ENCODE peak calls at places on chromosomes 1 and 21, in five cellular contexts. L, O, R, Q and B are unnamed samples.

GRCh38 chr21:24188511-24188910 is 1418.8 kb downstream of the MRPL39 start:
- DNase-seq in L (no peak), O (no peak), R (no peak), Q (no peak), B (no peak)

GRCh38 chr1:10865518-10866313 is 69.3 kb upstream of the CASZ1 start:
- DNase-seq in L (no peak), O (no peak), R (no peak), Q (no peak), B (no peak)

GRCh38 chr1:159924025-159924790 is 1.1 kb downstream of the TAGLN2 start:
- DNase-seq in L (peak; percentile 76), O (no peak), R (peak; percentile 87), Q (peak; percentile 90), B (no peak)

GRCh38 chr1:8083739-8084484 is 57.8 kb upstream of the ERRFI1 start:
- DNase-seq in L (no peak), O (no peak), R (peak; percentile 43), Q (peak; percentile 63), B (no peak)

GRCh38 chr1:26826261-26827201 is at the start of gene ZDHHC18:
- DNase-seq in L (peak; percentile 82), O (peak; percentile 27), R (peak; percentile 63), Q (peak; percentile 49), B (peak; percentile 73)

GRCh38 chr1:219085082-219085481 is 88.6 kb upstream of the LYPLAL1 start:
- DNase-seq in L (no peak), O (no peak), R (peak; percentile 11), Q (peak; percentile 77), B (no peak)

GRCh38 chr1:30318864-30319718 is 404.3 kb downstream of the MATN1 start:
- DNase-seq in L (no peak), O (no peak), R (no peak), Q (no peak), B (no peak)

GRCh38 chr1:8047112-8047511 is 21.0 kb upstream of the ERRFI1 start:
- DNase-seq in L (no peak), O (no peak), R (peak; percentile 79), Q (peak; percentile 70), B (no peak)

GRCh38 chr1:29112705-29113406 is 10.8 kb downstream of the TMEM200B start:
- DNase-seq in L (no peak), O (no peak), R (no peak), Q (no peak), B (no peak)

GRCh38 chr1:201137579-201138310 is 10.8 kb upstream of the ASCL5 start:
- DNase-seq in L (no peak), O (peak; percentile 54), R (peak; percentile 91), Q (peak; percentile 92), B (peak; percentile 59)

GRCh38 chr1:27661412-27662075 is 10.4 kb downstream of the IFI6 start:
- DNase-seq in L (no peak), O (no peak), R (no peak), Q (no peak), B (no peak)

GRCh38 chr1:70487910-70488665 is 77.0 kb downstream of the CTH start:
- DNase-seq in L (peak; percentile 30), O (peak; percentile 13), R (peak; percentile 20), Q (peak; percentile 60), B (no peak)

GRCh38 chr1:26387447-26387846 is 14.9 kb upstream of the ZNF683 start:
- DNase-seq in L (no peak), O (no peak), R (peak; percentile 32), Q (peak; percentile 94), B (no peak)

GRCh38 chr1:228478912-228479665 is 8.1 kb upstream of the RNF187 start:
- DNase-seq in L (no peak), O (no peak), R (no peak), Q (no peak), B (no peak)

GRCh38 chr1:209257021-209257420 is 326.5 kb upstream of the CAMK1G start:
- DNase-seq in L (no peak), O (no peak), R (no peak), Q (no peak), B (no peak)

GRCh38 chr21:42558846-42559245 is 45.2 kb downstream of the SLC37A1 start:
- DNase-seq in L (no peak), O (no peak), R (no peak), Q (no peak), B (no peak)

GRCh38 chr1:228459091-228459993 is 27.8 kb upstream of the RNF187 start:
- DNase-seq in L (peak; percentile 78), O (peak; percentile 30), R (peak; percentile 31), Q (peak; percentile 68), B (peak; percentile 20)

GRCh38 chr1:42658880-42659337 is 686 bp downstream of the PPIH start:
- DNase-seq in L (no peak), O (no peak), R (no peak), Q (peak; percentile 39), B (no peak)

GRCh38 chr1:66210653-66211052 is 323.3 kb upstream of the SGIP1 start:
- DNase-seq in L (no peak), O (no peak), R (no peak), Q (no peak), B (no peak)

GRCh38 chr1:172719694-172720138 is 60.8 kb downstream of the FASLG start:
- DNase-seq in L (no peak), O (no peak), R (peak; percentile 69), Q (peak; percentile 63), B (no peak)

GRCh38 chr21:17688912-17689874 is 76.5 kb upstream of the BTG3 start:
- DNase-seq in L (peak; percentile 75), O (no peak), R (peak; percentile 12), Q (peak; percentile 98), B (peak; percentile 3)

GRCh38 chr1:46801323-46802055 is 2.6 kb downstream of the CYP4B1 start:
- DNase-seq in L (no peak), O (no peak), R (no peak), Q (no peak), B (no peak)

GRCh38 chr1:85623061-85623471 is 42.5 kb downstream of the CCN1 start:
- DNase-seq in L (no peak), O (no peak), R (peak; percentile 89), Q (peak; percentile 98), B (no peak)

GRCh38 chr1:231678021-231678432 is 51.4 kb downstream of the DISC1 start:
- DNase-seq in L (no peak), O (no peak), R (no peak), Q (peak; percentile 70), B (no peak)

GRCh38 chr1:43834280-43835140 is 99.1 kb upstream of the ARTN start:
- DNase-seq in L (peak; percentile 37), O (no peak), R (peak; percentile 95), Q (peak; percentile 99), B (no peak)

GRCh38 chr1:233904979-233905415 is 521 bp downstream of the SLC35F3 start:
- DNase-seq in L (no peak), O (no peak), R (no peak), Q (no peak), B (no peak)